ENCODE peak calls at places on chromosomes 5 and 9, in nine cellular contexts. D is colonic mucosa, U is mammary epithelial cell, L is upper lobe of right lung, F is uterus, N is HCT116, T is lower lobe of right lung, E is thoracic aorta, Y is ascending aorta. A is an unnamed sample.

GRCh38 chr5:10652151-10652550 is 88.3 kb downstream of the ANKRD33B start:
- DNase-seq in D (no peak), F (no peak), Y (peak; percentile 57), N (no peak), L (no peak), E (no peak), U (no peak), T (no peak), A (no peak)

GRCh38 chr9:107034831-107035230 is 171.9 kb downstream of the ZNF462 start:
- DNase-seq in D (no peak), U (no peak), T (no peak), E (no peak), Y (no peak), L (no peak), F (no peak), N (no peak), A (no peak)

GRCh38 chr9:129145841-129146292 is 32.2 kb downstream of the IER5L start:
- DNase-seq in T (no peak), L (no peak), Y (peak; percentile 81), N (no peak), U (no peak), D (peak; percentile 35), F (peak; percentile 85), E (no peak), A (no peak)

GRCh38 chr5:17882760-17883488 is 248.7 kb downstream of the TAF11L14 start:
- DNase-seq in D (no peak), T (no peak), E (no peak), Y (no peak), F (no peak), U (peak; percentile 80), N (no peak), L (no peak), A (no peak)

GRCh38 chr9:99133145-99133544 is 28.2 kb downstream of the TGFBR1 start:
- DNase-seq in T (no peak), E (no peak), L (no peak), Y (no peak), F (no peak), D (no peak), U (no peak), N (no peak), A (no peak)

GRCh38 chr5:145246961-145247744 is 588.0 kb downstream of the PRELID2 start:
- DNase-seq in L (no peak), D (no peak), Y (no peak), N (no peak), E (no peak), F (no peak), T (no peak), U (peak; percentile 70), A (no peak)

GRCh38 chr5:72661405-72661804 is 154.2 kb upstream of the ZNF366 start:
- DNase-seq in F (no peak), N (no peak), D (no peak), L (no peak), T (no peak), E (no peak), U (no peak), Y (no peak), A (no peak)

GRCh38 chr5:93793159-93793781 is 51.9 kb upstream of the POU5F2 start:
- DNase-seq in D (no peak), N (no peak), T (no peak), U (peak; percentile 14), F (no peak), E (no peak), L (no peak), Y (no peak), A (no peak)

GRCh38 chr9:92660266-92660665 is 9.7 kb downstream of the IPPK start:
- DNase-seq in F (no peak), N (no peak), T (no peak), L (no peak), D (no peak), U (no peak), E (no peak), Y (no peak), A (no peak)

GRCh38 chr9:77455312-77455927 is 192.7 kb downstream of the GNA14 start:
- DNase-seq in N (peak; percentile 56), T (no peak), E (no peak), U (peak; percentile 36), L (no peak), F (no peak), D (peak; percentile 76), Y (no peak), A (no peak)

GRCh38 chr5:159097461-159098284 is 2.0 kb downstream of the EBF1 start:
- DNase-seq in D (no peak), F (peak; percentile 55), L (no peak), Y (peak; percentile 74), E (no peak), T (peak; percentile 46), N (no peak), U (no peak), A (no peak)

GRCh38 chr5:140862441-140863295 is 6.1 kb upstream of the PCDHA11 start:
- DNase-seq in U (no peak), T (no peak), N (no peak), E (no peak), F (no peak), L (no peak), Y (no peak), D (no peak), A (no peak)

GRCh38 chr5:24163091-24163490 is 481.7 kb downstream of the CDH10 start:
- DNase-seq in L (no peak), E (no peak), N (no peak), Y (no peak), F (no peak), U (peak; percentile 63), D (no peak), T (no peak), A (no peak)
- H3K4me3 ChIP-seq in L (no peak overlapping the region), E (no peak overlapping the region), N (no peak overlapping the region), Y (no peak overlapping the region), F (no peak overlapping the region), U (no peak overlapping the region), D (no peak overlapping the region), T (no peak overlapping the region), A (no peak overlapping the region)

GRCh38 chr9:113563856-113564514 is 100.5 kb downstream of the RGS3 start:
- DNase-seq in U (no peak), D (peak; percentile 51), L (peak; percentile 23), N (no peak), F (no peak), E (no peak), Y (peak; percentile 56), T (no peak), A (no peak)
- H3K27ac ChIP-seq in U (peak overlapping the region; percentile 93), D (peak overlapping the region; percentile 92), L (peak overlapping the region; percentile 81), N (no peak overlapping the region), F (peak overlapping the region; percentile 61), E (peak overlapping the region; percentile 99), Y (peak overlapping the region; percentile 94), T (peak overlapping the region; percentile 78), A (peak overlapping the region; percentile 85)

GRCh38 chr5:43592363-43592762 is 10.6 kb upstream of the NNT start:
- DNase-seq in D (no peak), Y (no peak), F (no peak), E (no peak), L (no peak), N (no peak), T (no peak), U (no peak), A (no peak)
- TF ChIP-seq CTCF in D (no peak), Y (no peak), F (no peak), E (no peak), L (no peak), N (no peak), T (no peak), U (no peak), A (no peak)

GRCh38 chr9:87498816-87499454 is 1.3 kb downstream of the DAPK1 start:
- DNase-seq in N (no peak), D (no peak), L (no peak), U (no peak), E (no peak), T (no peak), F (no peak), Y (no peak), A (no peak)
- H3K4me3 ChIP-seq in N (no peak overlapping the region), D (peak overlapping the region; percentile 70), L (peak overlapping the region; percentile 80), U (peak overlapping the region; percentile 57), E (peak overlapping the region; percentile 79), T (peak overlapping the region; percentile 81), F (peak overlapping the region; percentile 83), Y (peak overlapping the region; percentile 56), A (peak overlapping the region; percentile 43)

GRCh38 chr9:136795027-136795402 is 1.1 kb upstream of the CCDC183 start:
- DNase-seq in D (no peak), T (no peak), Y (no peak), F (no peak), U (no peak), E (no peak), L (no peak), N (no peak), A (no peak)
- H3K27ac ChIP-seq in D (no peak overlapping the region), T (no peak overlapping the region), Y (no peak overlapping the region), F (no peak overlapping the region), U (no peak overlapping the region), E (no peak overlapping the region), L (no peak overlapping the region), N (no peak overlapping the region), A (no peak overlapping the region)

GRCh38 chr9:136385015-136385414 is 11.5 kb upstream of the CARD9 start:
- DNase-seq in E (no peak), L (no peak), D (no peak), Y (no peak), F (no peak), T (no peak), N (no peak), U (no peak), A (no peak)
- TF ChIP-seq CTCF in E (no peak), L (no peak), D (no peak), Y (no peak), F (no peak), T (no peak), N (no peak), U (no peak), A (no peak)

DNA sequence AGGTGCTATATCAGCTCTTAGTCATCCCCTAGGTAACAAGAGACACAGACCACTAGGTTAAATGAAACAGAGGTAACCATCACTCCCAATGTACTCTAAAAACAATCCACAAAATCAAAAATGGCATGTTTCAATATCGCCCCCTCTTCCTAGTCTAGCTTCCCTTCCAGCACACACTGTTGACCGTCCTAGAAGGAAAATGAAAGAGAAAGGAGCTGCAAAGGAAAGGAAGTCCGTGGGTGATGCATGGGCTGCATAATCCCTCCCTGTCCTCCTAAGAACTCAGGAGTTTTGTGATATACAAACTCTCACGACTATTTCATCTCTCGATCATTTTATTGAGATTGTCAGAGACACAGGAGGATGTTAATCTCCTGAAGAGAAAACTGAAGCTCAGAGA is 101.6 kb downstream of the RFK start:
- DNase-seq in U (no peak), N (no peak), L (no peak), T (no peak), D (no peak), E (no peak), F (no peak), Y (no peak), A (no peak)
- H3K4me3 ChIP-seq in U (no peak overlapping the region), N (no peak overlapping the region), L (no peak overlapping the region), T (no peak overlapping the region), D (no peak overlapping the region), E (no peak overlapping the region), F (no peak overlapping the region), Y (no peak overlapping the region), A (no peak overlapping the region)

DNA sequence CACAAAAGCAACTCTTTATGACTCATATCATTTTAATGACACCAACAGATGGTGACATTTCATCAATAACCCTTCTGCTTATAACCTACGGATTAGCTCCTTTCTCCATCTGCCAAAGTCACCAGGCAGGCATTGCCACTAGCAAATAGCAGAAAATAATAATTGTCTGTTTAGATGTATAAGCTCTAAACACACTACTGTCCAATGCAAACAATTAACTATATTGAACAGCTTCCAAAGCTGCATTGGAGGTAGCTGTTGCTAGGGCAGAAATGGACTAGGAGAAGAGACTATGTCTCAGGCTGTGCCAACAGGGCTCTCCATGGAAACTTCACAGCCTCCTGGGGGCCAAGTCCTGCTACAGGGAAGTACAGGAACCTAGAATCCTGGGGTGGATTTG is 143.9 kb downstream of the ACER2 start:
- DNase-seq in U (no peak), Y (no peak), N (no peak), T (no peak), F (no peak), L (no peak), D (no peak), E (no peak), A (no peak)
- H3K27ac ChIP-seq in U (no peak overlapping the region), Y (no peak overlapping the region), N (no peak overlapping the region), T (no peak overlapping the region), F (no peak overlapping the region), L (no peak overlapping the region), D (no peak overlapping the region), E (no peak overlapping the region), A (no peak overlapping the region)